ENCODE peak calls at places on chromosome X, in five cellular contexts. X is mucosa of gallbladder; R is EH; V is activated CD4-positive, alpha-beta T cell treated with anti-CD3 and anti-CD28 coated beads, Interleukin-2, amount 50 U/mL, for 1 hour; U is NAMALWA. N is an unnamed sample.

GRCh38 chrX:72069380-72070160 is 62.1 kb downstream of the RTL5 start:
- DNase-seq in X (no peak), R (no peak), V (no peak), U (no peak), N (no peak)

GRCh38 chrX:15395794-15396193 is 11.6 kb upstream of the VEGFD start:
- DNase-seq in X (no peak), R (no peak), V (no peak), U (no peak), N (no peak)

GRCh38 chrX:81662381-81662780 is 460.5 kb downstream of the SH3BGRL start:
- DNase-seq in X (no peak), R (no peak), V (no peak), U (no peak), N (no peak)

GRCh38 chrX:17814059-17814458 is 47.0 kb downstream of the RAI2 start:
- DNase-seq in X (no peak), R (no peak), V (no peak), U (no peak), N (no peak)

GRCh38 chrX:3370656-3371055 is 24.2 kb upstream of the MXRA5 start:
- DNase-seq in X (no peak), R (no peak), V (no peak), U (no peak), N (no peak)

GRCh38 chrX:18970465-18970864 is 13.4 kb downstream of the PHKA2 start:
- DNase-seq in X (no peak), R (peak), V (no peak), U (no peak), N (no peak)

GRCh38 chrX:80810365-80810978 is 795 bp upstream of the BRWD3 start:
- DNase-seq in X (no peak), R (peak), V (no peak), U (peak), N (no peak)

GRCh38 chrX:154486052-154486395 is 391 bp downstream of the UBL4A start:
- DNase-seq in X (no peak), R (peak), V (no peak), U (peak), N (peak)

GRCh38 chrX:139738581-139738980 is 30.6 kb upstream of the MCF2 start:
- DNase-seq in X (no peak), R (peak), V (no peak), U (no peak), N (no peak)

GRCh38 chrX:31658360-31658759 is 586.5 kb upstream of the FTHL17 start:
- DNase-seq in X (no peak), R (peak), V (no peak), U (peak), N (no peak)

GRCh38 chrX:70262952-70263567 is 3.1 kb upstream of the P2RY4 start:
- DNase-seq in X (peak), R (peak), V (peak), U (peak), N (peak)

GRCh38 chrX:132463411-132463810 is 25.4 kb downstream of the MBNL3 start:
- DNase-seq in X (no peak), R (peak), V (no peak), U (peak), N (no peak)

GRCh38 chrX:97016106-97016505 is 132.4 kb downstream of the RPA4 start:
- DNase-seq in X (no peak), R (no peak), V (no peak), U (no peak), N (no peak)

GRCh38 chrX:49309401-49309981 is 6.0 kb downstream of the GAGE10 start:
- DNase-seq in X (no peak), R (peak), V (no peak), U (peak), N (no peak)

GRCh38 chrX:144006811-144007210 is 122.9 kb downstream of the UBE2NL start:
- DNase-seq in X (no peak), R (peak), V (no peak), U (no peak), N (no peak)

GRCh38 chrX:120768681-120769080 is 107.0 kb downstream of the CT47B1 start:
- DNase-seq in X (no peak), R (peak), V (no peak), U (no peak), N (no peak)

GRCh38 chrX:153303276-153304262 is 18.0 kb downstream of the PNMA6F start:
- DNase-seq in X (no peak), R (no peak), V (no peak), U (no peak), N (no peak)

GRCh38 chrX:14015941-14016340 is 13.8 kb downstream of the GEMIN8 start:
- DNase-seq in X (no peak), R (peak), V (no peak), U (no peak), N (no peak)

GRCh38 chrX:122113376-122113775 is 1066.0 kb downstream of the GLUD2 start:
- DNase-seq in X (no peak), R (no peak), V (no peak), U (peak), N (no peak)

GRCh38 chrX:44876076-44876475 is 3.1 kb downstream of the KDM6A start:
- DNase-seq in X (no peak), R (peak), V (no peak), U (no peak), N (no peak)

GRCh38 chrX:150421816-150422215 is 58.7 kb downstream of the MAMLD1 start:
- DNase-seq in X (no peak), R (no peak), V (no peak), U (no peak), N (no peak)